ENCODE peak calls at places on chromosomes 4 and X, in eight cellular contexts. I is tibial nerve, R is upper lobe of right lung, X is fibroblast of mammary gland, W is bronchial epithelial cell, M is stomach, A is mucosa of descending colon, U is astrocyte of the spinal cord. E is an unnamed sample.

GRCh38 chr4:25310825-25311210 is 1.8 kb upstream of the ZCCHC4 start:
- DNase-seq in M (no peak), A (no peak), R (no peak), W (no peak), U (no peak), X (no peak), I (no peak), E (no peak)

GRCh38 chr4:2743518-2744445 is 12.4 kb downstream of the TNIP2 start:
- DNase-seq in U (no peak), R (no peak), W (no peak), A (peak), I (no peak), X (no peak), M (peak), E (no peak)

GRCh38 chr4:47704693-47705325 is 133.1 kb downstream of the CORIN start:
- DNase-seq in X (peak), M (peak), U (peak), R (no peak), W (peak), I (no peak), A (no peak), E (peak)

GRCh38 chr4:126479709-126480108 is 1153.0 kb upstream of the INTU start:
- DNase-seq in I (no peak), W (no peak), M (no peak), R (no peak), A (no peak), X (no peak), U (no peak), E (no peak)

GRCh38 chrX:106783716-106784115 is 18.8 kb upstream of the TBC1D8B start:
- DNase-seq in W (no peak), R (no peak), X (no peak), M (no peak), A (no peak), I (no peak), U (no peak), E (no peak)

GRCh38 chr4:137299281-137299680 is 233.0 kb downstream of the PCDH18 start:
- DNase-seq in W (no peak), U (no peak), M (no peak), R (no peak), X (no peak), A (no peak), I (no peak), E (no peak)

GRCh38 chrX:13381514-13381913 is 61.7 kb upstream of the ATXN3L start:
- DNase-seq in M (no peak), U (no peak), X (no peak), A (no peak), R (no peak), W (no peak), I (no peak), E (no peak)

GRCh38 chr4:158782539-158783360 is 13.9 kb downstream of the FNIP2 start:
- DNase-seq in M (no peak), A (no peak), R (no peak), I (no peak), X (no peak), W (peak), U (peak), E (peak)

GRCh38 chr4:173794662-173795061 is 264.6 kb upstream of the HAND2 start:
- DNase-seq in U (peak), I (no peak), M (no peak), R (no peak), A (no peak), W (peak), X (peak), E (no peak)

GRCh38 chrX:45710081-45710801 is 509.6 kb upstream of the DIPK2B start:
- DNase-seq in W (peak), R (no peak), A (no peak), U (peak), M (no peak), X (peak), I (no peak), E (peak)

GRCh38 chr4:53463340-53463739 is 85.9 kb downstream of the FIP1L1 start:
- DNase-seq in X (peak), U (no peak), I (no peak), M (no peak), A (no peak), R (no peak), W (no peak), E (no peak)

GRCh38 chr4:20529681-20530080 is 170.6 kb upstream of the PACRGL start:
- DNase-seq in X (no peak), W (no peak), A (no peak), U (no peak), R (no peak), I (no peak), M (no peak), E (no peak)

GRCh38 chr4:83758331-83758730 is 222.4 kb downstream of the GPAT3 start:
- DNase-seq in I (no peak), X (no peak), U (no peak), M (no peak), A (no peak), R (no peak), W (no peak), E (no peak)

GRCh38 chr4:70734168-70734954 is 12.6 kb downstream of the RUFY3 start:
- DNase-seq in A (no peak), W (peak), M (no peak), R (no peak), I (no peak), X (peak), U (peak), E (peak)
- H3K4me3 ChIP-seq in A (no peak), W (peak), M (peak), R (peak), I (peak), X (peak), U (peak), E (peak)

GRCh38 chrX:118644378-118644777 is 83.0 kb upstream of the IL13RA1 start:
- DNase-seq in M (no peak), R (no peak), X (peak), I (no peak), W (peak), U (peak), A (no peak), E (peak)
- TF ChIP-seq CTCF in M (no peak), R (peak), X (peak), I (peak), W (peak), U (peak), A (no peak), E (peak)

GRCh38 chrX:95733426-95733825 is 951.2 kb upstream of the DIAPH2 start:
- DNase-seq in U (no peak), A (no peak), W (no peak), X (no peak), I (no peak), R (no peak), M (no peak), E (no peak)

DNA sequence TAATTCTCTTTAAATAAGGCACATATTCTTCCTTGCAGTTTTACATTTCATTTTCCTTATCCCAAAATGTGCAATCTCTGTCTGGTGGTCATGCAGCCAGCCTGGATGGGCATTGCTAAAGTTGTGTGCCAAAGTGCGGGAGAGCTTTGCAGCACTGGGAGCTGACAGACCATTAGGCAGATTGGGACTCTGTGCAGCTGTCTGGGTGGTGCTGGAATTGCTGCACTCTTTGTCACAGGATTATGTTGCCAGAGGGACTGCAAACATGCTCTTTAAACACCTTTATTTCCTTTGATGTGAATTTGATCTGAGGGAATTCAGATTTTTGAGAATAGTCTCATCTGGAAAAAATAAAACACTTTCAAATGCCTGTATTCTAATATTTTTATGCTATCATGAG is 956.2 kb upstream of the DIAPH2 start:
- DNase-seq in W (no peak), U (no peak), A (no peak), I (no peak), M (no peak), X (no peak), R (no peak), E (no peak)
- H3K4me3 ChIP-seq in W (no peak), U (no peak), A (no peak), I (no peak), M (no peak), X (no peak), R (no peak), E (no peak)

DNA sequence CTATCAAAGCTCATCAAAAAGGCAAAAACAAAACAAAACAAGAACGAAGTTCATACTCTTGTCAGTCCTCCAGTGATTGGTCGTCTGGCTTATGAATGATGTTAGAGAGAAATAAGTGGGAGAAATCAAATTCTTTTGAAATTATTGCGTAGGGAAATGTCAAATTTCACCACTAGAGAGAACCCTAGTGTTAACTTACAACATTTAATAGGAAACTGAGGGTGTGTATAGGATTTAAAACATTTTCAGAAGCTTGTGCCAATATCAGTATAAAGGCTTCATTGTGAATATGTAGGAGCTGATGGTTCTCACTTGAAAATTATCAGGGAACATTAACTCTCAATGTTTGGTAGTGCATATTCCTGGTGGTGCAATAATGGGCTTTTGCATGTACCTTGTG is 17.4 kb downstream of the ADH6 start:
- DNase-seq in M (no peak), U (peak), X (peak), R (no peak), I (no peak), A (no peak), W (peak), E (no peak)
- TF ChIP-seq CTCF in M (no peak), U (no peak), X (peak), R (peak), I (peak), A (no peak), W (no peak), E (peak)

GRCh38 chr4:175413561-175413960 is 398.5 kb downstream of the GPM6A start:
- DNase-seq in R (no peak), W (no peak), A (no peak), M (no peak), X (no peak), I (no peak), U (peak), E (no peak)
- H3K4me3 ChIP-seq in R (no peak), W (no peak), A (no peak), M (no peak), X (no peak), I (no peak), U (no peak), E (no peak)